ENCODE peak calls at places on chromosomes 7 and 10, in seven cellular contexts. One of them, this sample, is unnamed.
A peak's percentile ranks its signal among the peaks of the same experiment; 100 is the strongest.

GRCh38 chr10:26367771-26368170 is 70.4 kb upstream of the APBB1IP start:
- DNase-seq in MM.1S: peak; percentile 44
- DNase-seq in OCI-LY7: peak; percentile 63
- DNase-seq in GM23338: peak; percentile 90
- DNase-seq in GM23248: peak; percentile 55
- DNase-seq in PC-3: peak; percentile 40
- DNase-seq in HCT116: no peak
- DNase-seq in this sample: peak; percentile 78

GRCh38 chr10:126964190-126964589 is 59.0 kb downstream of the DOCK1 start:
- DNase-seq in GM23248: no peak
- DNase-seq in PC-3: no peak
- DNase-seq in GM23338: no peak
- DNase-seq in HCT116: no peak
- DNase-seq in MM.1S: no peak
- DNase-seq in OCI-LY7: no peak
- DNase-seq in this sample: no peak

GRCh38 chr7:41217306-41217705 is 485.6 kb downstream of the INHBA start:
- DNase-seq in GM23338: no peak
- DNase-seq in PC-3: no peak
- DNase-seq in GM23248: peak; percentile 1
- DNase-seq in HCT116: no peak
- DNase-seq in MM.1S: no peak
- DNase-seq in OCI-LY7: no peak
- DNase-seq in this sample: no peak

GRCh38 chr7:97004237-97004930 is 969 bp upstream of the DLX6 start:
- DNase-seq in OCI-LY7: no peak
- DNase-seq in HCT116: no peak
- DNase-seq in GM23338: peak; percentile 1
- DNase-seq in PC-3: no peak
- DNase-seq in GM23248: no peak
- DNase-seq in MM.1S: peak; percentile 12
- DNase-seq in this sample: no peak

GRCh38 chr7:157704365-157704764 is 367.6 kb downstream of the DNAJB6 start:
- DNase-seq in PC-3: no peak
- DNase-seq in MM.1S: no peak
- DNase-seq in GM23338: no peak
- DNase-seq in HCT116: no peak
- DNase-seq in GM23248: no peak
- DNase-seq in OCI-LY7: no peak
- DNase-seq in this sample: no peak

GRCh38 chr10:131901181-131901829 is 497 bp downstream of the PPP2R2D start:
- DNase-seq in HCT116: no peak
- DNase-seq in GM23248: peak; percentile 69
- DNase-seq in MM.1S: peak; percentile 40
- DNase-seq in GM23338: peak; percentile 67
- DNase-seq in PC-3: no peak
- DNase-seq in OCI-LY7: peak; percentile 66
- DNase-seq in this sample: peak; percentile 60

GRCh38 chr7:23523486-23524075 is 8.2 kb downstream of the TRA2A start:
- DNase-seq in GM23338: no peak
- DNase-seq in PC-3: no peak
- DNase-seq in OCI-LY7: no peak
- DNase-seq in HCT116: no peak
- DNase-seq in MM.1S: peak; percentile 76
- DNase-seq in GM23248: no peak
- DNase-seq in this sample: no peak

GRCh38 chr10:57925045-57925444 is 342.6 kb downstream of the IPMK start:
- DNase-seq in GM23248: no peak
- DNase-seq in PC-3: peak; percentile 89
- DNase-seq in GM23338: no peak
- DNase-seq in HCT116: no peak
- DNase-seq in MM.1S: peak; percentile 31
- DNase-seq in OCI-LY7: no peak
- DNase-seq in this sample: no peak

GRCh38 chr7:134954197-134955082 is 31.9 kb upstream of the AGBL3 start:
- DNase-seq in MM.1S: peak; percentile 82
- DNase-seq in GM23338: peak; percentile 65
- DNase-seq in HCT116: peak; percentile 12
- DNase-seq in PC-3: peak; percentile 50
- DNase-seq in GM23248: peak; percentile 67
- DNase-seq in OCI-LY7: peak; percentile 50
- DNase-seq in this sample: peak; percentile 43

GRCh38 chr7:1852781-1853618 is 182.9 kb downstream of the ELFN1 start:
- DNase-seq in HCT116: no peak
- DNase-seq in MM.1S: no peak
- DNase-seq in GM23248: no peak
- DNase-seq in OCI-LY7: no peak
- DNase-seq in PC-3: no peak
- DNase-seq in GM23338: no peak
- DNase-seq in this sample: no peak

GRCh38 chr10:76644481-76644880 is 993.1 kb downstream of the KCNMA1 start:
- DNase-seq in GM23248: no peak
- DNase-seq in HCT116: no peak
- DNase-seq in MM.1S: no peak
- DNase-seq in GM23338: no peak
- DNase-seq in PC-3: peak; percentile 24
- DNase-seq in OCI-LY7: no peak
- DNase-seq in this sample: no peak

GRCh38 chr7:120987280-120987679 is 1.2 kb upstream of the CPED1 start:
- DNase-seq in GM23338: no peak
- DNase-seq in PC-3: no peak
- DNase-seq in MM.1S: no peak
- DNase-seq in OCI-LY7: no peak
- DNase-seq in GM23248: no peak
- DNase-seq in HCT116: no peak
- DNase-seq in this sample: no peak

GRCh38 chr7:618539-619355 is 99.1 kb upstream of the PDGFA start:
- DNase-seq in OCI-LY7: no peak
- DNase-seq in GM23248: no peak
- DNase-seq in MM.1S: no peak
- DNase-seq in PC-3: no peak
- DNase-seq in GM23338: no peak
- DNase-seq in HCT116: no peak
- DNase-seq in this sample: no peak

GRCh38 chr10:124100124-124100523 is 6.7 kb upstream of the CHST15 start:
- DNase-seq in GM23338: no peak
- DNase-seq in OCI-LY7: no peak
- DNase-seq in MM.1S: no peak
- DNase-seq in HCT116: no peak
- DNase-seq in PC-3: no peak
- DNase-seq in GM23248: no peak
- DNase-seq in this sample: no peak

GRCh38 chr7:2968616-2969397 is 74.9 kb downstream of the CARD11 start:
- DNase-seq in GM23338: no peak
- DNase-seq in HCT116: no peak
- DNase-seq in PC-3: no peak
- DNase-seq in MM.1S: no peak
- DNase-seq in GM23248: no peak
- DNase-seq in OCI-LY7: no peak
- DNase-seq in this sample: no peak

GRCh38 chr10:78972160-78972946 is 96.4 kb upstream of the ZMIZ1 start:
- DNase-seq in OCI-LY7: no peak
- DNase-seq in GM23338: no peak
- DNase-seq in HCT116: peak; percentile 31
- DNase-seq in PC-3: peak; percentile 83
- DNase-seq in MM.1S: no peak
- DNase-seq in GM23248: peak; percentile 94
- DNase-seq in this sample: peak; percentile 56

GRCh38 chr10:78944658-78945333 is 124.0 kb upstream of the ZMIZ1 start:
- DNase-seq in PC-3: peak; percentile 77
- DNase-seq in MM.1S: no peak
- DNase-seq in GM23338: no peak
- DNase-seq in HCT116: no peak
- DNase-seq in OCI-LY7: no peak
- DNase-seq in GM23248: peak; percentile 97
- DNase-seq in this sample: no peak

GRCh38 chr10:12077580-12078180 is 8.9 kb downstream of the DHTKD1 start:
- DNase-seq in GM23248: no peak
- DNase-seq in HCT116: no peak
- DNase-seq in PC-3: no peak
- DNase-seq in MM.1S: no peak
- DNase-seq in GM23338: no peak
- DNase-seq in OCI-LY7: peak; percentile 65
- DNase-seq in this sample: no peak

GRCh38 chr7:34759477-34760125 is 101.6 kb downstream of the NPSR1 start:
- DNase-seq in GM23338: peak; percentile 81
- DNase-seq in OCI-LY7: peak; percentile 5
- DNase-seq in GM23248: peak; percentile 58
- DNase-seq in MM.1S: peak; percentile 42
- DNase-seq in PC-3: peak; percentile 65
- DNase-seq in HCT116: peak; percentile 48
- DNase-seq in this sample: peak; percentile 63

GRCh38 chr10:102643346-102644065 is 773 bp upstream of the TRIM8 start:
- DNase-seq in GM23338: peak; percentile 76
- DNase-seq in OCI-LY7: peak; percentile 70
- DNase-seq in PC-3: peak; percentile 57
- DNase-seq in MM.1S: peak; percentile 56
- DNase-seq in HCT116: peak; percentile 38
- DNase-seq in GM23248: peak; percentile 89
- DNase-seq in this sample: peak; percentile 87
- TF ChIP-seq EZH2phosphoT487 in GM23338: no peak
- TF ChIP-seq EZH2phosphoT487 in OCI-LY7: no peak
- TF ChIP-seq EZH2phosphoT487 in PC-3: no peak
- TF ChIP-seq EZH2phosphoT487 in MM.1S: no peak
- TF ChIP-seq EZH2phosphoT487 in HCT116: no peak
- TF ChIP-seq EZH2phosphoT487 in GM23248: no peak
- TF ChIP-seq EZH2phosphoT487 in this sample: no peak

GRCh38 chr7:149209518-149210269 is 14.3 kb downstream of the ZNF282 start:
- DNase-seq in MM.1S: peak; percentile 53
- DNase-seq in GM23248: peak; percentile 72
- DNase-seq in GM23338: peak; percentile 87
- DNase-seq in OCI-LY7: peak; percentile 49
- DNase-seq in PC-3: peak; percentile 77
- DNase-seq in HCT116: peak; percentile 40
- DNase-seq in this sample: peak; percentile 72

GRCh38 chr7:149202831-149203231 is 7.5 kb downstream of the ZNF282 start:
- DNase-seq in MM.1S: no peak
- DNase-seq in GM23248: peak; percentile 75
- DNase-seq in OCI-LY7: no peak
- DNase-seq in PC-3: no peak
- DNase-seq in HCT116: no peak
- DNase-seq in GM23338: no peak
- DNase-seq in this sample: no peak

GRCh38 chr7:149205690-149206381 is 10.5 kb downstream of the ZNF282 start:
- DNase-seq in PC-3: peak; percentile 66
- DNase-seq in GM23248: no peak
- DNase-seq in HCT116: no peak
- DNase-seq in GM23338: no peak
- DNase-seq in OCI-LY7: no peak
- DNase-seq in MM.1S: no peak
- DNase-seq in this sample: no peak

GRCh38 chr7:149210551-149210950 is 15.2 kb downstream of the ZNF282 start:
- DNase-seq in PC-3: no peak
- DNase-seq in GM23338: no peak
- DNase-seq in GM23248: no peak
- DNase-seq in HCT116: no peak
- DNase-seq in MM.1S: no peak
- DNase-seq in OCI-LY7: no peak
- DNase-seq in this sample: no peak

DNA sequence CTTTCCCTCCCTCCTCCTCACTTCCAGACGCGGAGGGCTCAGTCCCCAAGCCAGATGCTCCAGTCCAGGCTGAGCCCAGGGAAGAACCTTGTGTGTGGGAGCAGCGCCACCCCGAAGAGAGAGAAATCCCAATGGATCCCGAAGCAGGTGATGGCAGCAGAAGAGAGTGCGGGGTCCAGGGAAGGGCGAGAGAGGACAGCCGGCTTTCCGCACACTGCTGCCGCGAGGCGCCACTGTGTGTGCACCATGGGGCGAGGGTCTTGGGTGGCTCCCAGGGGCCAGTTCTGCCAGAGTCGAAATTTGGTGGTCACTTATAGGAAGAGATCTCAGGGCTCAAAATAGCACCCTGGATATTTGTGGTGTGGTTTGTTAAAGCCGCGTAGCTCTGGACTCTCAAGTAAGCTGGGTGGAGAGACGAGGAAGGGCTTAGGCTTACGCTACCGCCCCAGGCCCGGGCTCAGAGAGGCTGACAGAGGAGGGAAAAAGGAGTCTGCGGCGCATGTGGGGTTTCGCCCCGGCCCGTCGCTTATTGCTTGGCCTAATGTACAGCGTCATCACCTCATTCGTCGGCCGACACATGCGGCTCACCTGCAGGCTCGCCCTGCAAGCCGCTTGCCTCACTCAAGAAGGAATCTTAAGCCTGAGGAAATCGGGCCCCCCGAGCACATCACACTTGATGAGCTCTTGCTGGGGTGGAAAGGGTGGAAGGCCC is 12.1 kb downstream of the ZNF282 start:
- DNase-seq in OCI-LY7: no peak
- DNase-seq in PC-3: no peak
- DNase-seq in GM23338: no peak
- DNase-seq in MM.1S: no peak
- DNase-seq in GM23248: no peak
- DNase-seq in HCT116: no peak
- DNase-seq in this sample: no peak
- H3K36me3 ChIP-seq in OCI-LY7: peaks cover 85% of the 10 kb centered on the region
- H3K36me3 ChIP-seq in PC-3: peaks cover 69% of the 10 kb centered on the region
- H3K36me3 ChIP-seq in GM23338: peaks cover 38% of the 10 kb centered on the region
- H3K36me3 ChIP-seq in MM.1S: peaks cover 25% of the 10 kb centered on the region
- H3K36me3 ChIP-seq in GM23248: peaks cover 61% of the 10 kb centered on the region
- H3K36me3 ChIP-seq in HCT116: peaks cover 69% of the 10 kb centered on the region
- H3K36me3 ChIP-seq in this sample: peaks cover 4% of the 10 kb centered on the region

DNA sequence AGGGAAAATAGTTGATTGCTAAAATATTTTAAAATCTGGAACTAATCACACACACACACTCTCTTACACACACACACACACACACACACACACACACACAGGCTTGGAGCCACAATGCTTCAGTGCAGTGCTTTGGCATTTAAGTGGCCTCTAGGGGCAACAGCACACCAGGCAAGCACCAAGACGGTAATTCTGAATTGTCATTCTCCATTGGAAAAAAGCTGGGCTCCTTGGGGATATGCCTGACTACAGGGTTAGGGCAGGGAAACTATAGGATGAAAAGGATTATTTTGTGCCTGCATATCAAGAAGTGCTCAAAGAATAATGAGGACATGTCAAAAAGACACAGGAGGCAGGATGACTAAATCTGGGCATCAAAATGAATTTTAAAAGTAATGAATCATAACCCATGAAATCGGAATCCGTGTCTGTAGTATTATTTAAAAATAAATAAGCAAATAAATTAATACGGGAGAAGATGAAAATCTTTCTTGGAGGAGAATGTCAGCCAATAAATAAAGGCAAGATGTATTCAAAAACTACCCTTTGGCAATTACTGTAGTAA is 30.4 kb upstream of the DDC start:
- DNase-seq in PC-3: peak; percentile 52
- DNase-seq in HCT116: peak; percentile 34
- DNase-seq in MM.1S: peak; percentile 60
- DNase-seq in GM23338: peak; percentile 77
- DNase-seq in GM23248: peak; percentile 65
- DNase-seq in OCI-LY7: peak; percentile 28
- DNase-seq in this sample: peak; percentile 66
- TF ChIP-seq EZH2phosphoT487 in PC-3: no peak
- TF ChIP-seq EZH2phosphoT487 in HCT116: no peak
- TF ChIP-seq EZH2phosphoT487 in MM.1S: no peak
- TF ChIP-seq EZH2phosphoT487 in GM23338: no peak
- TF ChIP-seq EZH2phosphoT487 in GM23248: no peak
- TF ChIP-seq EZH2phosphoT487 in OCI-LY7: no peak
- TF ChIP-seq EZH2phosphoT487 in this sample: no peak

GRCh38 chr7:16940777-16941176 is 59.0 kb upstream of the AGR3 start:
- DNase-seq in MM.1S: no peak
- DNase-seq in OCI-LY7: no peak
- DNase-seq in GM23248: no peak
- DNase-seq in HCT116: no peak
- DNase-seq in PC-3: no peak
- DNase-seq in GM23338: no peak
- DNase-seq in this sample: no peak
- H3K36me3 ChIP-seq in MM.1S: no peaks in the 10 kb centered on the region
- H3K36me3 ChIP-seq in OCI-LY7: no peaks in the 10 kb centered on the region
- H3K36me3 ChIP-seq in GM23248: no peaks in the 10 kb centered on the region
- H3K36me3 ChIP-seq in HCT116: no peaks in the 10 kb centered on the region
- H3K36me3 ChIP-seq in PC-3: no peaks in the 10 kb centered on the region
- H3K36me3 ChIP-seq in GM23338: peaks cover 5% of the 10 kb centered on the region
- H3K36me3 ChIP-seq in this sample: no peaks in the 10 kb centered on the region

This sample was measured in neural progenitor cell.